ENCODE peak calls at places on chromosomes 2 and 18, in six cellular contexts. B is IMR-90, R is Peyer's patch, N is tibial nerve, S is body of pancreas, L is GM12891. F is an unnamed sample.

GRCh38 chr18:74460825-74461224 is 3.7 kb upstream of the DIPK1C start:
- DNase-seq in B (no peak), R (no peak), N (no peak), S (no peak), L (no peak), F (no peak)

GRCh38 chr2:239894276-239894675 is 130.9 kb downstream of the NDUFA10 start:
- DNase-seq in B (no peak), R (peak), N (no peak), S (no peak), L (no peak), F (no peak)

GRCh38 chr2:12320027-12320734 is 396.6 kb upstream of the TRIB2 start:
- DNase-seq in B (peak), R (peak), N (no peak), S (no peak), L (no peak), F (no peak)

GRCh38 chr2:189635353-189635752 is 25.9 kb upstream of the ASNSD1 start:
- DNase-seq in B (no peak), R (no peak), N (no peak), S (no peak), L (no peak), F (no peak)

GRCh38 chr18:68956650-68957049 is 158.8 kb downstream of the CCDC102B start:
- DNase-seq in B (no peak), R (no peak), N (no peak), S (no peak), L (no peak), F (no peak)

GRCh38 chr2:167832840-167833239 is 414.6 kb downstream of the STK39 start:
- DNase-seq in B (no peak), R (no peak), N (no peak), S (no peak), L (no peak), F (no peak)

GRCh38 chr18:51721388-51721787 is 523.9 kb upstream of the MEX3C start:
- DNase-seq in B (no peak), R (no peak), N (no peak), S (no peak), L (no peak), F (no peak)

GRCh38 chr2:10691521-10691920 is 1.7 kb upstream of the NOL10 start:
- DNase-seq in B (no peak), R (no peak), N (no peak), S (no peak), L (no peak), F (no peak)

GRCh38 chr2:215428060-215428910 is 7.6 kb downstream of the FN1 start:
- DNase-seq in B (peak), R (no peak), N (no peak), S (no peak), L (no peak), F (no peak)

GRCh38 chr2:105114551-105114950 is 76.7 kb downstream of the MRPS9 start:
- DNase-seq in B (peak), R (no peak), N (no peak), S (no peak), L (no peak), F (peak)

GRCh38 chr2:95022309-95023221 is 2.9 kb upstream of the MAL start:
- DNase-seq in B (peak), R (peak), N (peak), S (peak), L (peak), F (peak)

GRCh38 chr2:143545643-143546275 is 416.5 kb downstream of the ARHGAP15 start:
- DNase-seq in B (peak), R (no peak), N (no peak), S (no peak), L (no peak), F (no peak)

GRCh38 chr2:128290356-128290755 is 28.3 kb downstream of the HS6ST1 start:
- DNase-seq in B (peak), R (no peak), N (no peak), S (no peak), L (no peak), F (no peak)

GRCh38 chr18:35918564-35918963 is 53.9 kb upstream of the RMP24 start:
- DNase-seq in B (no peak), R (no peak), N (no peak), S (no peak), L (no peak), F (no peak)

GRCh38 chr2:219219781-219220532 is 1.2 kb upstream of the ABCB6 start:
- DNase-seq in B (no peak), R (no peak), N (no peak), S (no peak), L (no peak), F (no peak)

GRCh38 chr2:219219113-219219696 is 447 bp upstream of the ABCB6 start:
- DNase-seq in B (no peak), R (no peak), N (no peak), S (no peak), L (no peak), F (no peak)

GRCh38 chr2:219220652-219221402 is 2.1 kb upstream of the ABCB6 start:
- DNase-seq in B (no peak), R (no peak), N (no peak), S (no peak), L (no peak), F (no peak)

GRCh38 chr2:219215871-219216536 is 2.8 kb downstream of the ABCB6 start:
- DNase-seq in B (no peak), R (no peak), N (no peak), S (no peak), L (no peak), F (no peak)

DNA sequence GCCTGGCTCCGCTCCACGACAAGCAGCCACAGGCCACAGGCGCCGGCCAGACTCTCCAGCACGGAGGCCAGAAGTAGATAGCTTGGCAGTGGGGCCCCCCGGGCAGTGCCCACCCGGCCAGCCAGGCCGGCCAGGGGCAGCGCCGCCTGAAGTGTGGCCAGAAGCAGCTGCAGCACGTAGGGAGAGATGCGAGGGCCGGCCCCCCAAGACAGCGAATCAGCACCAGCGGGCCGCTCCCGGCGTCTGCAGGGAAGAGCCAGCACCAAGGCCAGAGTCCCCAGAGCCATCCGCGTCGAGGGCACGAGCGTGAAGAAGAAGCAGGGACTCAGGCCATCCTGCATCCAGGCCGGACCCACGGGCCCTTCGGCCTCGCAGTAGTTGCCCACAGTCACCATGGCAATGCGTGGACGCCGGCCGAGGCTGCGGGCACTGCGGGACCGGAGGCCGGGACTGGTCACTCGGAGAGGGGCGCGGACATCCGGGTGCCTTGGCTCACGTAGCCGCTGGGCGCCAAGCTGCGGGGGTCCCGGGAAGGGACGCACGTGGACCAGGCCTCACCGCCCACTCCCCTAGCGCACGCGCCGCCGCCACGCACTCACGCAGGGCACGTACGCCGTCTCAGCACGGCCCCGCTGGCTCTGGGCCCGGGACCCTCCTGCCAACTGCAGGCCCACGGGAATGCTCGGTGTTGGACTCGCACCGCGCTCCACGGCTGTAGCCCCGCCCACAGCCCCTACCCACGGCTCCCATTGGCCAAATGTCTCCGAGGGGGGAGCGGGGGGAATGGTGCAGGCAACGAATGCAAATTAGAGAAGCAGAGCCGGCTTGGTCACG is at the start of gene ABCB6:
- DNase-seq in B (peak), R (peak), N (peak), S (peak), L (peak), F (peak)
- TF ChIP-seq POLR2A in B (no peak), R (peak), N (peak), S (peak), L (peak), F (peak)

GRCh38 chr18:44682181-44682870 is 1.6 kb downstream of the SETBP1 start:
- DNase-seq in B (no peak), R (peak), N (peak), S (peak), L (no peak), F (no peak)
- TF ChIP-seq POLR2A in B (no peak), R (no peak), N (no peak), S (no peak), L (no peak), F (no peak)

DNA sequence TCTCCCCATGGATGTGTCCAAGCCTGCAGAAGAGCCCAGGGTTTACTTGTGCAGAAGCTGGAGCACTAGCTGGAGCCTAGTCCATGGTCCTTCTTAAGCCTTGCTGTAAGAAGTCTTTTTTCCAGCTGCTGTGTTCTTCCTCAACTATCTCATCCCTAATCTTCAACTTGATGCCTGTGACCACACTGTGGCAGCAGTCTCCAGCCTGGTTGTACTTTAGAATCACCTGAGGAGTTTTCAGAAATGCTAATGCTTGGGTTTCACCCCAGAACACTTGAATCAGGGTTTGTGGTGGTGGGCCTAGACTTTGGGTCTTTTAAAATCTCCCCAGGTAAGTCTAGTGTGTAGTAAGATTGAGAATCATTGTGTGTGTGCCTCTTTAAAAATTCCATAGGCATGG is 173.6 kb downstream of the ADCYAP1 start:
- DNase-seq in B (no peak), R (no peak), N (no peak), S (no peak), L (no peak), F (no peak)
- TF ChIP-seq POLR2A in B (no peak), R (no peak), N (no peak), S (no peak), L (no peak), F (no peak)

DNA sequence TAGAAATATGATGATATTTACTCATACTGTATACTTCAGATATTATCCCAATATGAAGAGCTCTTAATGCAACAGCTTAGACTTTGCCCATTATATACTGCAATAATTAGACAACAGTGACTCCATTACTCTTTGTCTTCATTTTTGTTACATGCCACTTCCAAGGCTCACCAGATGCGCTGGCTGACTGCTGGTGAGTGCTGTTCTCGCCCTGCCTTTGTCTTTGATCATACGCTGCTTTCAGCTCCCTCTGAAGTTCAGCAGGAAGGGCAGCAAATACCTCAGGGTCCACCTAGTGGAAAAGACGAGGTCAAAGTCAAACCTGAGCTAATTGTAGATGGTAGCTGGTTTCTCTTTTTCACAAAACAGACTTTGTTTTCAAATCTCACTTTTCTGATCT is 66.3 kb downstream of the EIF5B start:
- DNase-seq in B (no peak), R (no peak), N (no peak), S (no peak), L (no peak), F (no peak)
- TF ChIP-seq POLR2A in B (no peak), R (no peak), N (no peak), S (no peak), L (no peak), F (no peak)

GRCh38 chr2:163771596-163771995 is 35.8 kb upstream of the FIGN start:
- DNase-seq in B (no peak), R (no peak), N (no peak), S (no peak), L (no peak), F (no peak)
- TF ChIP-seq POLR2A in B (no peak), R (no peak), N (no peak), S (no peak), L (no peak), F (no peak)

GRCh38 chr2:8023241-8023640 is 658.6 kb upstream of the ID2 start:
- DNase-seq in B (no peak), R (no peak), N (no peak), S (no peak), L (no peak), F (no peak)
- TF ChIP-seq POLR2A in B (no peak), R (no peak), N (no peak), S (no peak), L (no peak), F (no peak)

GRCh38 chr2:63840081-63840784 is 1.5 kb upstream of the UGP2 start:
- DNase-seq in B (no peak), R (peak), N (no peak), S (no peak), L (peak), F (no peak)
- TF ChIP-seq POLR2A in B (peak), R (no peak), N (no peak), S (no peak), L (no peak), F (no peak)

F was measured in H54.